ENCODE peak calls at places on chromosome 14, in four cellular contexts. Y, A, L and X are unnamed samples.

GRCh38 chr14:94025720-94026119 is 420 bp upstream of the OTUB2 start:
- DNase-seq in Y (no peak), A (no peak), L (no peak), X (no peak)

GRCh38 chr14:94929354-94929753 is 159.4 kb upstream of the GSC start:
- DNase-seq in Y (no peak), A (no peak), L (no peak), X (no peak)

GRCh38 chr14:91406982-91407381 is 10.6 kb downstream of the CCDC88C start:
- DNase-seq in Y (no peak), A (no peak), L (no peak), X (no peak)

GRCh38 chr14:63224196-63224595 is 20.0 kb downstream of the RHOJ start:
- DNase-seq in Y (no peak), A (no peak), L (no peak), X (no peak)

GRCh38 chr14:93035917-93036651 is 79.6 kb downstream of the ITPK1 start:
- DNase-seq in Y (no peak), A (no peak), L (no peak), X (no peak)

GRCh38 chr14:100422556-100423420 is 99.6 kb downstream of the SLC25A47 start:
- DNase-seq in Y (no peak), A (no peak), L (no peak), X (no peak)

GRCh38 chr14:38184132-38184531 is 23.6 kb upstream of the SSTR1 start:
- DNase-seq in Y (no peak), A (no peak), L (no peak), X (no peak)

GRCh38 chr14:92560106-92560865 is 46.7 kb downstream of the RIN3 start:
- DNase-seq in Y (no peak), A (no peak), L (no peak), X (no peak)

GRCh38 chr14:75197338-75197737 is 20.9 kb upstream of the TMED10 start:
- DNase-seq in Y (no peak), A (no peak), L (no peak), X (no peak)

GRCh38 chr14:90509403-90509802 is 112.6 kb downstream of the CALM1 start:
- DNase-seq in Y (no peak), A (no peak), L (no peak), X (no peak)

GRCh38 chr14:94458558-94459200 is 6.1 kb upstream of the SERPINA11 start:
- DNase-seq in Y (no peak), A (no peak), L (no peak), X (no peak)

GRCh38 chr14:79016828-79017505 is 846.8 kb downstream of the NRXN3 start:
- DNase-seq in Y (no peak), A (no peak), L (no peak), X (no peak)

GRCh38 chr14:79820866-79821535 is 390.3 kb downstream of the DIO2 start:
- DNase-seq in Y (no peak), A (no peak), L (no peak), X (no peak)

GRCh38 chr14:75132374-75133086 is 5.7 kb upstream of the NEK9 start:
- DNase-seq in Y (no peak), A (no peak), L (peak), X (no peak)

GRCh38 chr14:55101698-55102097 is 27.4 kb upstream of the LGALS3 start:
- DNase-seq in Y (no peak), A (peak), L (no peak), X (no peak)

GRCh38 chr14:38078393-38078792 is 129.3 kb upstream of the SSTR1 start:
- DNase-seq in Y (no peak), A (peak), L (no peak), X (no peak)

GRCh38 chr14:100857196-100857922 is 31.4 kb downstream of the MEG3 start:
- DNase-seq in Y (no peak), A (no peak), L (no peak), X (no peak)

GRCh38 chr14:69320581-69321365 is 60.8 kb downstream of the GALNT16 start:
- DNase-seq in Y (no peak), A (no peak), L (no peak), X (no peak)

GRCh38 chr14:101072945-101073597 is 169.5 kb upstream of the RTL1 start:
- DNase-seq in Y (peak), A (peak), L (no peak), X (no peak)

GRCh38 chr14:106506901-106507305 is 980.5 kb downstream of the TMEM121 start:
- DNase-seq in Y (no peak), A (no peak), L (no peak), X (no peak)

GRCh38 chr14:21852061-21852664 is 178.5 kb upstream of the OR4E1 start:
- DNase-seq in Y (no peak), A (no peak), L (no peak), X (peak)

GRCh38 chr14:42002139-42002538 is 395.5 kb downstream of the LRFN5 start:
- DNase-seq in Y (no peak), A (no peak), L (no peak), X (no peak)

GRCh38 chr14:54597795-54598443 is 31.0 kb downstream of the SAMD4A start:
- DNase-seq in Y (no peak), A (no peak), L (no peak), X (no peak)

GRCh38 chr14:42323426-42323825 is 716.8 kb downstream of the LRFN5 start:
- DNase-seq in Y (no peak), A (no peak), L (no peak), X (peak)

DNA sequence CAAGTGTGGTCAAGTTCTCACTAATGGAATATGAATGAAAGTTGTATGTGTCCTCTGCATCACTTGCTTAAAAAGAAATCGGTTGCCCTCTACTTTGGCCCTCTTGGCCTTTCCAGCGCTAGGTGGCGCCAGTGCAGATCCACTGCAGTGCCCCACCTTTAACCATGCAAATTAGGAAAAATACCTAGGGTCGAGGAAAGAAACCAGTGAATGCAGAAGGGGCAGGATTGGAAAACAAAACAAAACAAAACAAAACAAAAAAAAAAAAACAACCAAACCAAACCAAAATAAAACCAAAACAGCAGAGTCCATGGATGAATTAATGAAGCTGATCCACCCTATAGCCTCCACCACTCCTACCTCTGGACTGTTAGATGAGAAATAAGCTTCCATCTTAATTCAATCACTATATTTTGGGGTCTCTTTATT is 12.9 kb upstream of the NEMF start:
- DNase-seq in Y (peak), A (peak), L (no peak), X (peak)
- TF ChIP-seq POLR2AphosphoS5 in Y (no peak), A (no peak), L (no peak), X (no peak)

DNA sequence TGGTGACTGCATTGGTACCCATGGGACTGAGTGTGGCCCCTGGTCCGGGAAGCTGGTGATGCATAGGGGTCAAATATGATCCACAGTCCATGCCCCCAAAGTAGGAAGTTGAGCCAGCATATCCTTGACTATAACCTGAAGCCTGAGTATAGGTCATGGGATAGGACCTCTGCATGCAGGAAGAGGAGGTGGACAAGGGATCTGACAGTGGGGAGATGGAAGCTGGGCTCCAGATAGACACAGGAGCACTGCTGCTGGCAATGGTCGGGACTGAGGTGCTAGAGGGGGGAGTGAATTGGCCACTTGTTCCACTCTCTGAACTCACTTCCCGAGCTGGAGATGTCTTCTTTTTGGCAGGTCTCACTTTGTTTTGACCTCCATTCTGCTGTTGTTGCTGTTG is 8.4 kb downstream of the OTX2 start:
- DNase-seq in Y (no peak), A (no peak), L (no peak), X (no peak)
- TF ChIP-seq POLR2AphosphoS5 in Y (no peak), A (no peak), L (no peak), X (no peak)

GRCh38 chr14:28766505-28767238 is at the start of gene FOXG1:
- DNase-seq in Y (no peak), A (no peak), L (no peak), X (no peak)
- TF ChIP-seq POLR2AphosphoS5 in Y (no peak), A (no peak), L (no peak), X (no peak)

GRCh38 chr14:82239205-82239604 is 705.6 kb upstream of the SEL1L start:
- DNase-seq in Y (no peak), A (no peak), L (no peak), X (no peak)
- TF ChIP-seq POLR2AphosphoS5 in Y (no peak), A (no peak), L (no peak), X (no peak)

GRCh38 chr14:23932639-23933038 is 20.9 kb upstream of the DHRS4 start:
- DNase-seq in Y (no peak), A (no peak), L (no peak), X (no peak)

GRCh38 chr14:23929131-23929530 is 24.4 kb upstream of the DHRS4 start:
- DNase-seq in Y (no peak), A (no peak), L (no peak), X (no peak)

GRCh38 chr14:23931705-23932314 is 21.8 kb upstream of the DHRS4 start:
- DNase-seq in Y (no peak), A (no peak), L (no peak), X (no peak)

GRCh38 chr14:23930742-23931141 is 22.8 kb upstream of the DHRS4 start:
- DNase-seq in Y (no peak), A (no peak), L (no peak), X (no peak)

DNA sequence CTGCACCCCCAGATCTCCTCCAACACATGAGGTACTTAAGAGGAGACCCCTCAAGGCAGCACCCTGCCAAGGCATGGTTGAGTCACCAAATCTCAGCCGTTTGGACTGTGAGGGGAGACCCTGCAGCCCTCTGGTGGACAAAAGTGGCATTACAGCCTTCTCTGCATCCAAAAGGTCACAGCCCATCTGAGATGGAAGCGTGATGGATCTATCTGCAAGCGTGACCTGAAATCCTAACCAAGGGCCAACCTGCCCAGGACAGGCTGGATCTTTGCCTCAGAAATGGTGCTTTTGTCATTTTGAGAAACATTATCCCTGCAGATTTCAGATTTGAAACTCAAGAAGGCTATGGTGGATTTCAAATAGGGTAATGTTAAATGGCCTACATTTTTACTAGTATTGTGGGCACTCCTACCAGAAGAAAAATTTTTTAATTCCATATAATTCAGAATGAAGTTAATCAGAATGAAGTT is 23.7 kb upstream of the DHRS4 start:
- DNase-seq in Y (peak), A (peak), L (peak), X (peak)
- TF ChIP-seq POLR2AphosphoS5 in Y (no peak), A (no peak), L (no peak), X (no peak)

GRCh38 chr14:96925422-96925821 is 128.2 kb downstream of the VRK1 start:
- DNase-seq in Y (no peak), A (no peak), L (no peak), X (no peak)
- TF ChIP-seq POLR2AphosphoS5 in Y (no peak), A (no peak), L (no peak), X (no peak)

GRCh38 chr14:65224799-65225198 is 122.5 kb upstream of the MAX start:
- DNase-seq in Y (no peak), A (no peak), L (no peak), X (no peak)

GRCh38 chr14:65228436-65228835 is 126.1 kb upstream of the MAX start:
- DNase-seq in Y (no peak), A (no peak), L (peak), X (no peak)

GRCh38 chr14:65223636-65224035 is 121.3 kb upstream of the MAX start:
- DNase-seq in Y (no peak), A (no peak), L (no peak), X (no peak)

GRCh38 chr14:65226824-65227604 is 124.7 kb upstream of the MAX start:
- DNase-seq in Y (no peak), A (peak), L (no peak), X (no peak)

GRCh38 chr14:65225299-65226159 is 123.2 kb upstream of the MAX start:
- DNase-seq in Y (no peak), A (no peak), L (no peak), X (no peak)
- TF ChIP-seq POLR2AphosphoS5 in Y (no peak), A (no peak), L (no peak), X (no peak)